ENCODE peak calls at places on chromosome X, in ten cellular contexts. W is gastrocnemius medialis, F is neural progenitor cell, N is Caco-2, P is OCI-LY7, V is psoas muscle, R is lung, D is spleen, G is cardiac muscle cell, Y is uterus. Z is an unnamed sample. For H3K4me1 and H3K9me3, the result is how much of the 10 kb centered on the place peaks cover.

GRCh38 chrX:119989905-119990408 is 46.4 kb upstream of the NKAP start:
- DNase-seq in Y (no peak), N (no peak), P (no peak), F (peak), V (no peak), D (no peak), W (no peak), R (no peak), G (no peak), Z (no peak)

GRCh38 chrX:20228245-20228644 is 38.5 kb downstream of the RPS6KA3 start:
- DNase-seq in R (no peak), P (no peak), G (no peak), W (no peak), D (no peak), Y (no peak), N (no peak), V (no peak), F (no peak), Z (no peak)

GRCh38 chrX:149871940-149872339 is 9.0 kb upstream of the MAGEA8 start:
- DNase-seq in W (no peak), F (peak), V (no peak), P (peak), G (peak), N (peak), R (no peak), Y (no peak), D (peak), Z (no peak)

GRCh38 chrX:130974323-130974722 is 71.3 kb upstream of the ENOX2 start:
- DNase-seq in R (no peak), Y (no peak), V (no peak), N (no peak), D (no peak), P (no peak), G (peak), W (no peak), F (no peak), Z (no peak)

GRCh38 chrX:107629533-107629909 is 1.2 kb downstream of the PRPS1 start:
- DNase-seq in Y (no peak), F (peak), G (peak), R (no peak), D (no peak), P (peak), V (no peak), N (no peak), W (no peak), Z (no peak)

GRCh38 chrX:9832811-9833210 is 46.6 kb downstream of the SHROOM2 start:
- DNase-seq in N (no peak), F (peak), D (no peak), G (no peak), R (no peak), Y (no peak), W (no peak), P (no peak), V (no peak), Z (no peak)

GRCh38 chrX:136616987-136617685 is 30.8 kb upstream of the CD40LG start:
- DNase-seq in V (no peak), P (no peak), W (no peak), R (no peak), N (no peak), D (no peak), G (no peak), Y (no peak), F (no peak), Z (no peak)

GRCh38 chrX:45788941-45789348 is 588.3 kb upstream of the DIPK2B start:
- DNase-seq in D (peak), F (no peak), W (no peak), Y (no peak), V (peak), N (no peak), P (no peak), R (no peak), G (peak), Z (no peak)

GRCh38 chrX:41718481-41719245 is 5.3 kb upstream of the GPR82 start:
- DNase-seq in F (peak), W (no peak), G (no peak), D (no peak), Y (no peak), P (no peak), N (peak), V (no peak), R (no peak), Z (no peak)

GRCh38 chrX:74593593-74593992 is 20.8 kb downstream of the RLIM start:
- DNase-seq in Y (no peak), D (no peak), G (peak), W (no peak), R (no peak), N (no peak), V (no peak), F (no peak), P (no peak), Z (no peak)

GRCh38 chrX:98654565-98654964 is 1755.5 kb downstream of the PCDH19 start:
- DNase-seq in Y (no peak), N (no peak), R (no peak), V (no peak), D (no peak), P (no peak), W (no peak), F (no peak), G (no peak), Z (no peak)

GRCh38 chrX:49209434-49210251 is 9.7 kb upstream of the SYP start:
- DNase-seq in Y (no peak), F (no peak), W (no peak), P (no peak), D (no peak), N (no peak), V (no peak), G (no peak), R (no peak), Z (no peak)

DNA sequence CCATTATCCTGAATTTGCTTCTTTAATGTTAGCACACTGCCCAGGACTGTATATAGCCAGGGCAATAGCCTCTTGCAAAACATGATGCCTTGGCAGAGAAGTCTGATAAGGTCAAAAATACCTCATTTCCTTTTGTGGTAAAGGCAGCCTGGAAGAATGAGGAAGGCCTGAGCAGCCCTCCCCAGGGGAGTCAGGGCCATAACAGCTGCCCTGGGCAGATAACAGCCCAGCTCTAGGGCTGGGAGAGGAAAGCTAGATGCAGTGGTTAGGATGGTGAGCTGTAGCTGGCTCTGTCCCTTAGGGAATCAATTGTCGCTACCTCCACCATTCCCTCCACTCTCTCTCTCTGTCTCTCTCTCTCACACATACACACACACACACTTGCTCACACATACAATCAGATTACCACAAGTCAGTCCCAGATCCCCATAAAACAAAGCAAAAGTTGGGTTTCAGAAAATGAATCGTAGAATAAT is 29.2 kb downstream of the EFHC2 start:
- DNase-seq in F (no peak), Y (no peak), V (no peak), W (no peak), R (no peak), G (peak), P (no peak), N (peak), D (peak), Z (no peak)
- TF ChIP-seq CTCF in F (no peak), Y (no peak), V (no peak), W (no peak), R (no peak), G (no peak), P (no peak), N (no peak), D (no peak), Z (no peak)

GRCh38 chrX:134883134-134883700 is 107.6 kb upstream of the SMIM10 start:
- DNase-seq in N (peak), D (no peak), R (no peak), W (no peak), V (no peak), Y (no peak), P (no peak), F (no peak), G (no peak), Z (no peak)
- H3K4me1 ChIP-seq in N (under half), D (under half), R (under half), W (under half), V (under half), Y (under half), P (under half), F (under half), G (under half), Z (under half)

GRCh38 chrX:78687586-78687985 is 28.5 kb upstream of the RTL3 start:
- DNase-seq in R (no peak), N (no peak), D (no peak), Y (no peak), F (no peak), W (no peak), P (no peak), G (no peak), V (no peak), Z (no peak)

GRCh38 chrX:78693547-78693946 is 34.4 kb upstream of the RTL3 start:
- DNase-seq in R (no peak), D (no peak), V (no peak), W (no peak), G (peak), N (no peak), P (no peak), Y (peak), F (no peak), Z (no peak)
- H3K9me3 ChIP-seq in R (under half), D (under half), V (under half), W (under half), G (under half), N (under half), P (under half), Y (under half), F (under half), Z (under half)

GRCh38 chrX:92230628-92231027 is 451.5 kb downstream of the PCDH11X start:
- DNase-seq in R (no peak), V (no peak), Y (no peak), W (no peak), G (no peak), D (no peak), N (no peak), F (no peak), P (no peak), Z (no peak)

GRCh38 chrX:92231391-92231790 is 452.2 kb downstream of the PCDH11X start:
- DNase-seq in R (no peak), V (no peak), G (no peak), W (no peak), N (no peak), Y (no peak), P (no peak), F (no peak), D (no peak), Z (no peak)

GRCh38 chrX:92232182-92232581 is 453.0 kb downstream of the PCDH11X start:
- DNase-seq in R (no peak), G (peak), P (no peak), F (peak), Y (no peak), N (no peak), D (no peak), V (no peak), W (no peak), Z (no peak)
- TF ChIP-seq CTCF in R (no peak), G (no peak), P (peak), F (peak), Y (no peak), N (peak), D (no peak), V (peak), W (no peak), Z (peak)

Z was measured in tibial artery.